ENCODE peak calls at places on chromosomes 1 and 21, in six cellular contexts. One of them, this sample, is unnamed.

GRCh38 chr1:222897527-222898190 is 82.8 kb downstream of the DISP1 start:
- DNase-seq in mammary epithelial cell: no peak
- DNase-seq in fibroblast of lung: peak
- DNase-seq in K562: no peak
- DNase-seq in GM12878: no peak
- DNase-seq in neural progenitor cell: no peak
- DNase-seq in this sample: no peak

GRCh38 chr1:205572426-205572825 is 59.4 kb downstream of the ELK4 start:
- DNase-seq in mammary epithelial cell: no peak
- DNase-seq in fibroblast of lung: no peak
- DNase-seq in K562: no peak
- DNase-seq in GM12878: no peak
- DNase-seq in neural progenitor cell: no peak
- DNase-seq in this sample: no peak

GRCh38 chr1:90730247-90731022 is 13.3 kb upstream of the BARHL2 start:
- DNase-seq in mammary epithelial cell: no peak
- DNase-seq in fibroblast of lung: peak
- DNase-seq in K562: no peak
- DNase-seq in GM12878: no peak
- DNase-seq in neural progenitor cell: peak
- DNase-seq in this sample: no peak

GRCh38 chr1:31588751-31589515 is 12.6 kb downstream of the TINAGL1 start:
- DNase-seq in mammary epithelial cell: no peak
- DNase-seq in fibroblast of lung: no peak
- DNase-seq in K562: no peak
- DNase-seq in GM12878: no peak
- DNase-seq in neural progenitor cell: peak
- DNase-seq in this sample: no peak

GRCh38 chr1:226308166-226308722 is 720 bp downstream of the LIN9 start:
- DNase-seq in mammary epithelial cell: no peak
- DNase-seq in fibroblast of lung: no peak
- DNase-seq in K562: no peak
- DNase-seq in GM12878: no peak
- DNase-seq in neural progenitor cell: peak
- DNase-seq in this sample: no peak

GRCh38 chr1:29125237-29125641 is 1.5 kb upstream of the TMEM200B start:
- DNase-seq in mammary epithelial cell: no peak
- DNase-seq in fibroblast of lung: no peak
- DNase-seq in K562: no peak
- DNase-seq in GM12878: no peak
- DNase-seq in neural progenitor cell: peak
- DNase-seq in this sample: no peak

GRCh38 chr1:206479164-206480125 is 9.2 kb downstream of the IKBKE start:
- DNase-seq in mammary epithelial cell: peak
- DNase-seq in fibroblast of lung: peak
- DNase-seq in K562: peak
- DNase-seq in GM12878: no peak
- DNase-seq in neural progenitor cell: peak
- DNase-seq in this sample: no peak

GRCh38 chr1:106755682-106756406 is 300.6 kb upstream of the PRMT6 start:
- DNase-seq in mammary epithelial cell: peak
- DNase-seq in fibroblast of lung: peak
- DNase-seq in K562: no peak
- DNase-seq in GM12878: no peak
- DNase-seq in neural progenitor cell: no peak
- DNase-seq in this sample: peak

GRCh38 chr21:45935628-45936027 is 45.9 kb upstream of the COL6A1 start:
- DNase-seq in mammary epithelial cell: peak
- DNase-seq in fibroblast of lung: peak
- DNase-seq in K562: no peak
- DNase-seq in GM12878: no peak
- DNase-seq in neural progenitor cell: peak
- DNase-seq in this sample: no peak

GRCh38 chr1:187928288-187928687 is 1099.5 kb downstream of the PLA2G4A start:
- DNase-seq in mammary epithelial cell: peak
- DNase-seq in fibroblast of lung: peak
- DNase-seq in K562: no peak
- DNase-seq in GM12878: no peak
- DNase-seq in neural progenitor cell: peak
- DNase-seq in this sample: no peak

GRCh38 chr1:47751188-47751587 is 246.0 kb downstream of the TRABD2B start:
- DNase-seq in mammary epithelial cell: no peak
- DNase-seq in fibroblast of lung: no peak
- DNase-seq in K562: no peak
- DNase-seq in GM12878: no peak
- DNase-seq in neural progenitor cell: no peak
- DNase-seq in this sample: no peak

GRCh38 chr1:113978863-113979702 is at the start of gene OLFML3:
- DNase-seq in mammary epithelial cell: peak
- DNase-seq in fibroblast of lung: peak
- DNase-seq in K562: peak
- DNase-seq in GM12878: peak
- DNase-seq in neural progenitor cell: peak
- DNase-seq in this sample: peak

GRCh38 chr1:111274653-111275052 is 16.0 kb upstream of the CHIA start:
- DNase-seq in mammary epithelial cell: peak
- DNase-seq in fibroblast of lung: no peak
- DNase-seq in K562: no peak
- DNase-seq in GM12878: no peak
- DNase-seq in neural progenitor cell: no peak
- DNase-seq in this sample: no peak

GRCh38 chr1:235504494-235505222 is 406 bp upstream of the B3GALNT2 start:
- DNase-seq in mammary epithelial cell: peak
- DNase-seq in fibroblast of lung: peak
- DNase-seq in K562: peak
- DNase-seq in GM12878: peak
- DNase-seq in neural progenitor cell: peak
- DNase-seq in this sample: peak

GRCh38 chr1:67261646-67262045 is 46.0 kb upstream of the IL12RB2 start:
- DNase-seq in mammary epithelial cell: no peak
- DNase-seq in fibroblast of lung: no peak
- DNase-seq in K562: no peak
- DNase-seq in GM12878: no peak
- DNase-seq in neural progenitor cell: peak
- DNase-seq in this sample: no peak

GRCh38 chr1:234322979-234323378 is 50.3 kb upstream of the COA6 start:
- DNase-seq in mammary epithelial cell: no peak
- DNase-seq in fibroblast of lung: peak
- DNase-seq in K562: peak
- DNase-seq in GM12878: no peak
- DNase-seq in neural progenitor cell: peak
- DNase-seq in this sample: no peak

GRCh38 chr1:77392486-77392885 is 110.7 kb downstream of the AK5 start:
- DNase-seq in mammary epithelial cell: no peak
- DNase-seq in fibroblast of lung: no peak
- DNase-seq in K562: no peak
- DNase-seq in GM12878: no peak
- DNase-seq in neural progenitor cell: no peak
- DNase-seq in this sample: no peak

GRCh38 chr1:232966663-232967062 is 16.3 kb downstream of the NTPCR start:
- DNase-seq in mammary epithelial cell: no peak
- DNase-seq in fibroblast of lung: no peak
- DNase-seq in K562: no peak
- DNase-seq in GM12878: no peak
- DNase-seq in neural progenitor cell: no peak
- DNase-seq in this sample: no peak

GRCh38 chr1:89545264-89546038 is 20.8 kb downstream of the LRRC8B start:
- DNase-seq in mammary epithelial cell: peak
- DNase-seq in fibroblast of lung: no peak
- DNase-seq in K562: peak
- DNase-seq in GM12878: no peak
- DNase-seq in neural progenitor cell: no peak
- DNase-seq in this sample: no peak

GRCh38 chr1:228478326-228478725 is 8.9 kb upstream of the RNF187 start:
- DNase-seq in mammary epithelial cell: no peak
- DNase-seq in fibroblast of lung: no peak
- DNase-seq in K562: no peak
- DNase-seq in GM12878: no peak
- DNase-seq in neural progenitor cell: no peak
- DNase-seq in this sample: no peak

GRCh38 chr21:18318156-18318555 is 73.5 kb downstream of the CHODL start:
- DNase-seq in mammary epithelial cell: no peak
- DNase-seq in fibroblast of lung: no peak
- DNase-seq in K562: no peak
- DNase-seq in GM12878: no peak
- DNase-seq in neural progenitor cell: no peak
- DNase-seq in this sample: no peak

GRCh38 chr1:84890581-84890980 is 2.4 kb downstream of the LPAR3 start:
- DNase-seq in mammary epithelial cell: no peak
- DNase-seq in fibroblast of lung: no peak
- DNase-seq in K562: no peak
- DNase-seq in GM12878: no peak
- DNase-seq in neural progenitor cell: no peak
- DNase-seq in this sample: no peak

GRCh38 chr1:209890606-209891330 is 47.2 kb upstream of the SYT14 start:
- DNase-seq in mammary epithelial cell: peak
- DNase-seq in fibroblast of lung: peak
- DNase-seq in K562: no peak
- DNase-seq in GM12878: no peak
- DNase-seq in neural progenitor cell: no peak
- DNase-seq in this sample: no peak

GRCh38 chr1:199529324-199529723 is 498.2 kb upstream of the NR5A2 start:
- DNase-seq in mammary epithelial cell: no peak
- DNase-seq in fibroblast of lung: peak
- DNase-seq in K562: no peak
- DNase-seq in GM12878: no peak
- DNase-seq in neural progenitor cell: no peak
- DNase-seq in this sample: no peak

GRCh38 chr1:206923009-206923960 is 1.5 kb upstream of the FCMR start:
- DNase-seq in mammary epithelial cell: no peak
- DNase-seq in fibroblast of lung: no peak
- DNase-seq in K562: no peak
- DNase-seq in GM12878: peak
- DNase-seq in neural progenitor cell: no peak
- DNase-seq in this sample: no peak

GRCh38 chr1:153919879-153920852 is 2.6 kb downstream of the GATAD2B start:
- DNase-seq in mammary epithelial cell: peak
- DNase-seq in fibroblast of lung: peak
- DNase-seq in K562: peak
- DNase-seq in GM12878: no peak
- DNase-seq in neural progenitor cell: peak
- DNase-seq in this sample: no peak

GRCh38 chr1:245512181-245512888 is 357.6 kb downstream of the KIF26B start:
- DNase-seq in mammary epithelial cell: no peak
- DNase-seq in fibroblast of lung: peak
- DNase-seq in K562: no peak
- DNase-seq in GM12878: no peak
- DNase-seq in neural progenitor cell: no peak
- DNase-seq in this sample: no peak

DNA sequence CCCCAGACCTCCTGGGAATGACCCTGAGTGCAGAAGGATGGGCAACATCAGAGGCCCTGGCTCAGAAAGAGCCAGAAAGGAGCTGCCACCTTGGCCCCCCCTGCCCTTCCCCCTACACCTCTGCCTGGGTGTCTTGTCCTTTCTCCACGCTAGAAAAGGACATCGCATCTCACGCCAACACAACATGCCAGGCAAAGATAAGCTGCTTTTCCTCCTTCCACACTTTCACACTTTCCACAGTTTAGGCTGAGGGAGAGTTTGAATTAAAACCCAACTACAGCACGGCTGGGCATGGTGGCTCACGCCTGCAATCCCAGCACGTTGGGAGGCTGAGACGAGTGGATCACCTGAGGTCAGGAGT is 109.5 kb downstream of the SPSB1 start:
- DNase-seq in mammary epithelial cell: no peak
- DNase-seq in fibroblast of lung: no peak
- DNase-seq in K562: no peak
- DNase-seq in GM12878: no peak
- DNase-seq in neural progenitor cell: no peak
- DNase-seq in this sample: no peak
- H3K9ac ChIP-seq in mammary epithelial cell: no peak
- H3K9ac ChIP-seq in fibroblast of lung: no peak
- H3K9ac ChIP-seq in K562: no peak
- H3K9ac ChIP-seq in GM12878: no peak
- H3K9ac ChIP-seq in neural progenitor cell: no peak
- H3K9ac ChIP-seq in this sample: no peak

GRCh38 chr1:13628711-13629110 is 45.1 kb downstream of the PDPN start:
- DNase-seq in mammary epithelial cell: no peak
- DNase-seq in fibroblast of lung: no peak
- DNase-seq in K562: no peak
- DNase-seq in GM12878: no peak
- DNase-seq in neural progenitor cell: peak
- DNase-seq in this sample: no peak
- H3K9ac ChIP-seq in mammary epithelial cell: no peak
- H3K9ac ChIP-seq in fibroblast of lung: no peak
- H3K9ac ChIP-seq in K562: no peak
- H3K9ac ChIP-seq in GM12878: no peak
- H3K9ac ChIP-seq in neural progenitor cell: no peak
- H3K9ac ChIP-seq in this sample: no peak

GRCh38 chr1:184753093-184753492 is 1.6 kb downstream of the EDEM3 start:
- DNase-seq in mammary epithelial cell: no peak
- DNase-seq in fibroblast of lung: no peak
- DNase-seq in K562: no peak
- DNase-seq in GM12878: no peak
- DNase-seq in neural progenitor cell: no peak
- DNase-seq in this sample: no peak
- H3K9ac ChIP-seq in mammary epithelial cell: no peak
- H3K9ac ChIP-seq in fibroblast of lung: no peak
- H3K9ac ChIP-seq in K562: no peak
- H3K9ac ChIP-seq in GM12878: peak
- H3K9ac ChIP-seq in neural progenitor cell: no peak
- H3K9ac ChIP-seq in this sample: no peak

GRCh38 chr21:36981049-36981391 is 14.6 kb upstream of the HLCS start:
- DNase-seq in mammary epithelial cell: no peak
- DNase-seq in fibroblast of lung: no peak
- DNase-seq in K562: no peak
- DNase-seq in GM12878: no peak
- DNase-seq in neural progenitor cell: no peak
- DNase-seq in this sample: no peak
- H3K9ac ChIP-seq in mammary epithelial cell: no peak
- H3K9ac ChIP-seq in fibroblast of lung: no peak
- H3K9ac ChIP-seq in K562: no peak
- H3K9ac ChIP-seq in GM12878: peak
- H3K9ac ChIP-seq in neural progenitor cell: no peak
- H3K9ac ChIP-seq in this sample: peak

DNA sequence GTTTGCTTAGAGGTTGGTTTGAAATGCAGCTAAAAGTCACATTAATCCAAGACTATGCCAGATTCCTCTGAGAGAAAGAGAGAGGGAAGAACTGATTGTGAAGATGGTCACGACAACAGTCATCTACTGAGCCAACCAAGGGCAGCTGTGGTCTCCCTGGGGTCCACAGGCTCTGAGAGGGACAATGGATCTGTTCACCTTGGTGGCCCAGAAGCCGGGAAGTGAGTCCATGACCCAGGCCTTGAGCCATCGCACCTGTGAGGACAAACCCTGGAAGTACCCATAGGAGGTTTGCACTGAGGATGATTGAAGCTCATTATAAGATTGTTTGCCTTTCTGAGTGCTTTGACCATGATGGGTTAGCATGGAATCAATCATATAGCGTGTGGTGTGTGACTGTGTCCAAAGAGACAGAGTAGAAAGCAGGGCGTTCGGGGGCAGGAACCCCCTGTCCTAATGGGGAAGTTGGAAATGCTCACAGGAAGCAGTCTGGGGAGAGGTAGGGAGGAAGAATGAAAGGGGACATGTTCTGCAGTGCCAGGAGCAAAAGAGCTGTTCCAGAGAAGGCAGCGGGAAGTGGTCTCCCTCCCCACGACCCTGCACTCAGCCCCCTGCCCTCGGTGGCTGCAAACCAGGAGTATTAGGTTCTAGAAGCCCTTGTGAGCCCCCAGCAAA is 47.1 kb downstream of the UMODL1 start:
- DNase-seq in mammary epithelial cell: no peak
- DNase-seq in fibroblast of lung: no peak
- DNase-seq in K562: no peak
- DNase-seq in GM12878: no peak
- DNase-seq in neural progenitor cell: no peak
- DNase-seq in this sample: no peak
- H3K9ac ChIP-seq in mammary epithelial cell: no peak
- H3K9ac ChIP-seq in fibroblast of lung: no peak
- H3K9ac ChIP-seq in K562: no peak
- H3K9ac ChIP-seq in GM12878: no peak
- H3K9ac ChIP-seq in neural progenitor cell: no peak
- H3K9ac ChIP-seq in this sample: no peak